ENCODE peak calls at places on chromosomes 5 and 9, in six cellular contexts. V is heart left ventricle, U is A549, A is tibial nerve, W is ovary, T is substantia nigra. B is an unnamed sample.

GRCh38 chr5:179180061-179180460 is 119.9 kb downstream of the ZNF354C start:
- DNase-seq in W (no peak), V (no peak), A (no peak), T (no peak), U (no peak), B (no peak)

GRCh38 chr5:113176196-113176595 is 199.6 kb downstream of the DCP2 start:
- DNase-seq in W (no peak), U (no peak), V (no peak), A (no peak), T (no peak), B (no peak)

GRCh38 chr9:37988602-37989001 is 80.4 kb downstream of the SHB start:
- DNase-seq in W (no peak), V (no peak), A (no peak), T (no peak), U (no peak), B (no peak)

GRCh38 chr5:179125789-179126505 is 65.8 kb downstream of the ZNF354C start:
- DNase-seq in W (peak; percentile 12), V (no peak), U (no peak), A (no peak), T (no peak), B (no peak)

GRCh38 chr5:168869615-168870227 is 290.6 kb upstream of the PANK3 start:
- DNase-seq in A (no peak), T (no peak), V (no peak), U (no peak), W (no peak), B (no peak)

GRCh38 chr9:20929276-20929675 is 102.2 kb downstream of the HACD4 start:
- DNase-seq in A (no peak), V (no peak), W (no peak), U (no peak), T (no peak), B (no peak)

GRCh38 chr5:148734518-148734917 is 80.2 kb upstream of the HTR4 start:
- DNase-seq in V (no peak), U (no peak), A (no peak), T (no peak), W (no peak), B (no peak)

GRCh38 chr9:38087934-38088925 is 19.2 kb upstream of the SHB start:
- DNase-seq in T (peak; percentile 75), A (peak; percentile 85), W (peak; percentile 81), V (peak; percentile 75), U (peak; percentile 49), B (no peak)

GRCh38 chr5:168706655-168707069 is 127.5 kb upstream of the PANK3 start:
- DNase-seq in A (no peak), W (no peak), V (peak; percentile 40), T (peak; percentile 38), U (peak; percentile 49), B (no peak)

GRCh38 chr5:32027717-32028321 is 146.3 kb downstream of the GOLPH3 start:
- DNase-seq in A (peak; percentile 83), T (no peak), U (peak; percentile 73), V (peak; percentile 80), W (peak; percentile 60), B (peak; percentile 59)

GRCh38 chr5:154829589-154830218 is 20.7 kb downstream of the FAXDC2 start:
- DNase-seq in T (no peak), V (no peak), U (peak; percentile 50), A (no peak), W (no peak), B (peak; percentile 88)

GRCh38 chr5:41338276-41338675 is 124.9 kb upstream of the C6 start:
- DNase-seq in A (no peak), V (no peak), T (no peak), U (no peak), W (no peak), B (no peak)

GRCh38 chr5:147481857-147482256 is 28.0 kb downstream of the DPYSL3 start:
- DNase-seq in U (no peak), V (no peak), W (no peak), T (no peak), A (no peak), B (no peak)

GRCh38 chr9:123756484-123757106 is 173.3 kb downstream of the DENND1A start:
- DNase-seq in A (no peak), V (no peak), W (no peak), T (no peak), U (no peak), B (no peak)

GRCh38 chr9:123763910-123764588 is 165.9 kb downstream of the DENND1A start:
- DNase-seq in V (no peak), A (no peak), T (no peak), W (no peak), U (peak; percentile 5), B (peak; percentile 18)

GRCh38 chr9:123757960-123758359 is 172.0 kb downstream of the DENND1A start:
- DNase-seq in V (no peak), U (no peak), A (no peak), T (no peak), W (no peak), B (no peak)

GRCh38 chr9:123757547-123757946 is 172.4 kb downstream of the DENND1A start:
- DNase-seq in A (no peak), V (no peak), W (no peak), U (no peak), T (no peak), B (no peak)

GRCh38 chr9:123761905-123762605 is 167.9 kb downstream of the DENND1A start:
- DNase-seq in A (no peak), T (no peak), U (no peak), V (no peak), W (no peak), B (no peak)
- H3K27ac ChIP-seq in A (no peak overlapping the region), T (no peak overlapping the region), U (no peak overlapping the region), V (no peak overlapping the region), W (no peak overlapping the region), B (no peak overlapping the region)

GRCh38 chr9:27599521-27600234 is 26.4 kb upstream of the C9orf72 start:
- DNase-seq in T (no peak), U (no peak), V (no peak), W (no peak), A (no peak), B (no peak)
- H3K27ac ChIP-seq in T (no peak overlapping the region), U (no peak overlapping the region), V (peak overlapping the region; percentile 39), W (no peak overlapping the region), A (no peak overlapping the region), B (no peak overlapping the region)

DNA sequence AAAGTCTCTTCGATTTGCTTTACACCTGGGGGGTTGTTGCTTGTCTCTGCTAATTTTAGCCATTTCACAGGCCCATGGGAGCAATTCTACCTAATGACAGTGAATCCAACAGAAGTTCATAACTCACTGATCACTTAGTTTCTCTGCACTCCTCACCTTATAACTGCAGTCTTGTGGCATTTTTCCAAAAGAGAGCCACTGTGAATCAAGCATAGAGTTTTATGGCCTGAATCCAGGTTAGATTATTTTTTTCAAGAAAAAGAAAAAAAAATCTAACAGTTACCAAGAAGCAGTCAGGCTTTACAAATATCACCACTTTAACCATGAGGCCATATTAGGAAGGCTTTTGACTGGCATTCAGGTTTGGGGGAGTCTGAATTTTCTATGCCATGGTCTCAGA is 1.5 kb upstream of the IL7R start:
- DNase-seq in A (no peak), T (no peak), W (no peak), U (no peak), V (no peak), B (no peak)
- H3K27ac ChIP-seq in A (peak overlapping the region; percentile 4), T (no peak overlapping the region), W (no peak overlapping the region), U (no peak overlapping the region), V (no peak overlapping the region), B (no peak overlapping the region)

GRCh38 chr9:133906218-133906617 is 85.9 kb downstream of the VAV2 start:
- DNase-seq in T (no peak), A (no peak), U (no peak), W (no peak), V (no peak), B (no peak)

GRCh38 chr9:133904371-133905090 is 87.6 kb downstream of the VAV2 start:
- DNase-seq in V (no peak), W (no peak), U (no peak), T (no peak), A (no peak), B (no peak)

GRCh38 chr9:133897675-133898074 is 94.4 kb downstream of the VAV2 start:
- DNase-seq in U (no peak), T (no peak), A (no peak), V (no peak), W (no peak), B (no peak)

GRCh38 chr9:133905493-133905892 is 86.6 kb downstream of the VAV2 start:
- DNase-seq in U (no peak), W (no peak), A (no peak), T (no peak), V (no peak), B (no peak)

GRCh38 chr9:133901184-133901835 is 90.8 kb downstream of the VAV2 start:
- DNase-seq in T (no peak), U (no peak), A (no peak), V (no peak), W (no peak), B (no peak)
- H3K27ac ChIP-seq in T (no peak overlapping the region), U (no peak overlapping the region), A (no peak overlapping the region), V (no peak overlapping the region), W (no peak overlapping the region), B (no peak overlapping the region)

DNA sequence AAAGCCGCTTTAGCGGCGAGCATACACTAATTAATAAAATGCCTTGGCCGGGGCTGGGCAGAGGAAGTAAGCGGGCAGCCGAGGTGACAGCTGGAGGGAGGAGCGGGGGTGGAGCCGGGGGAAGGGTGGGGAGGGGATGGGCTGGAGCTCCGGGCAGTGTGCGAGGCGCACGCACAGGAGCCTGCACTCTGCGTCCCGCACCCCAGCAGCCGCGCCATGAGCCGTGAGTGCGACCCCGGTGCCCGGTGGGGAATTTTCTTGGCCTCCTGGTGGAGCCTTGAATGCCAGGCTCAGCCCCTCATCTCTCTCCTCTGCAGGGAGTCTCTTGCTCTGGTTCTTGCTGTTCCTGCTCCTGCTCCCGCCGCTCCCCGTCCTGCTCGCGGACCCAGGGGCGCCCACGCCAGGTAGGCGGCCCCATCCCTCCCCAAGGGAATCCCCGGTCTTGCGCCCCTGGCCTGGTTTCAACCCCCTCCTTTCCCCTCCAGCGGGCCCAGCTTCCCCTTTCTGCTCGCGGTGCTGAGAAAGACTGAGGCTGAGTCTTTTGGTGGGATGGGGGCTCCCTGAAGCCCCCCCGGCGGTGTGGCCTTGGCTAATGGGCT is at the start of gene PTGS1:
- DNase-seq in V (peak; percentile 54), A (no peak), T (no peak), U (no peak), W (peak; percentile 35), B (no peak)
- H3K27ac ChIP-seq in V (peak within 1 kb of the TSS; percentile 17), A (peak within 1 kb of the TSS; percentile 45), T (no peak within 1 kb of the TSS), U (no peak within 1 kb of the TSS), W (no peak within 1 kb of the TSS), B (no peak within 1 kb of the TSS)

GRCh38 chr9:77392328-77392727 is 215.0 kb downstream of the VPS13A start:
- DNase-seq in W (no peak), V (no peak), U (no peak), A (no peak), T (no peak), B (no peak)
- H3K27ac ChIP-seq in W (no peak overlapping the region), V (no peak overlapping the region), U (no peak overlapping the region), A (no peak overlapping the region), T (no peak overlapping the region), B (no peak overlapping the region)

B was measured in epithelial cell of prostate.